ENCODE peak calls at places on chromosomes 5 and 9, in seven cellular contexts. P is KBM-7; A is neural progenitor cell; K is Peyer's patch; W is HEK293T; S is ureter; I is activated CD4-positive, alpha-beta T cell treated with anti-CD3 and anti-CD28 coated beads for 1 hour. Y is an unnamed sample.

GRCh38 chr9:133664651-133665050 is 28.5 kb downstream of the DBH start:
- DNase-seq in P (no peak), W (no peak), K (no peak), A (no peak), S (no peak), I (no peak), Y (no peak)

GRCh38 chr5:11385901-11386293 is 518.3 kb downstream of the CTNND2 start:
- DNase-seq in S (no peak), W (no peak), A (peak), I (no peak), K (no peak), P (no peak), Y (no peak)

GRCh38 chr9:112334319-112334828 is 955 bp upstream of the PTBP3 start:
- DNase-seq in I (no peak), S (peak), W (no peak), A (peak), K (peak), P (peak), Y (peak)

GRCh38 chr5:96455789-96456188 is 22.7 kb upstream of the PCSK1 start:
- DNase-seq in A (no peak), W (no peak), I (no peak), K (no peak), S (no peak), P (no peak), Y (no peak)

GRCh38 chr9:93387791-93388190 is 63.7 kb upstream of the FAM120A start:
- DNase-seq in K (no peak), S (no peak), I (no peak), P (no peak), A (no peak), W (no peak), Y (no peak)

GRCh38 chr9:125106285-125106893 is 36.9 kb downstream of the SCAI start:
- DNase-seq in A (no peak), W (no peak), S (no peak), P (no peak), I (no peak), K (no peak), Y (no peak)

GRCh38 chr5:14134771-14135170 is 8.4 kb upstream of the TRIO start:
- DNase-seq in P (no peak), W (no peak), I (no peak), K (no peak), A (no peak), S (no peak), Y (no peak)

GRCh38 chr5:90902681-90903386 is 344.2 kb downstream of the ADGRV1 start:
- DNase-seq in P (peak), A (no peak), S (no peak), I (no peak), W (no peak), K (no peak), Y (no peak)

GRCh38 chr5:128197911-128198522 is 114.5 kb downstream of the SLC12A2 start:
- DNase-seq in A (no peak), P (no peak), I (no peak), K (no peak), S (no peak), W (no peak), Y (no peak)

GRCh38 chr9:135255033-135255842 is 167.8 kb downstream of the OLFM1 start:
- DNase-seq in S (no peak), W (no peak), I (no peak), K (no peak), P (no peak), A (no peak), Y (no peak)

GRCh38 chr9:119697996-119698395 is 328.8 kb upstream of the BRINP1 start:
- DNase-seq in K (no peak), A (peak), P (no peak), W (no peak), I (no peak), S (no peak), Y (no peak)

GRCh38 chr5:109857405-109858031 is 167.8 kb downstream of the MAN2A1 start:
- DNase-seq in P (no peak), K (no peak), S (no peak), W (no peak), A (no peak), I (no peak), Y (no peak)

GRCh38 chr5:42825422-42826148 is 13.9 kb upstream of the SELENOP start:
- DNase-seq in K (no peak), I (no peak), W (no peak), S (no peak), P (no peak), A (no peak), Y (no peak)

GRCh38 chr5:119435436-119436132 is 16.7 kb upstream of the HSD17B4 start:
- DNase-seq in K (peak), S (peak), A (peak), W (peak), I (peak), P (peak), Y (peak)